ENCODE peak calls at places on chromosomes 13 and 19, in five cellular contexts. Q is AG10803, T is hepatocyte, N is HCT116, Y is ovary. D is an unnamed sample.

GRCh38 chr13:37058801-37059135 is 720 bp downstream of the SUPT20H start:
- DNase-seq in T (peak), Q (no peak), Y (no peak), N (no peak), D (no peak)

GRCh38 chr19:489418-490196 is 6.7 kb upstream of the MADCAM1 start:
- DNase-seq in Y (no peak), N (no peak), Q (peak), T (peak), D (no peak)

GRCh38 chr19:8423821-8424223 is 10.7 kb downstream of the MARCHF2 start:
- DNase-seq in Y (peak), N (peak), T (peak), Q (peak), D (no peak)

GRCh38 chr19:18895828-18896341 is at the start of gene CERS1:
- DNase-seq in Y (no peak), N (no peak), T (peak), Q (no peak), D (no peak)

GRCh38 chr13:24802074-24802473 is 38.1 kb downstream of the RNF17 start:
- DNase-seq in T (no peak), Y (no peak), N (no peak), Q (peak), D (no peak)

GRCh38 chr19:16161848-16162247 is 11.5 kb downstream of the CIB3 start:
- DNase-seq in T (no peak), Y (no peak), Q (peak), N (peak), D (no peak)

GRCh38 chr13:91375119-91375729 is 23.2 kb upstream of the GPC5 start:
- DNase-seq in Q (peak), Y (no peak), N (no peak), T (no peak), D (no peak)

GRCh38 chr19:46351241-46352041 is 4.6 kb downstream of the PPP5C start:
- DNase-seq in Q (peak), Y (peak), T (no peak), N (no peak), D (no peak)

GRCh38 chr19:49976496-49976895 is 15.5 kb upstream of the SIGLEC11 start:
- DNase-seq in N (no peak), Y (no peak), T (no peak), Q (no peak), D (no peak)

GRCh38 chr13:98975822-98976261 is 2.0 kb downstream of the DOCK9 start:
- DNase-seq in N (no peak), T (no peak), Q (peak), Y (no peak), D (no peak)

GRCh38 chr13:47932953-47933687 is 68.0 kb downstream of the SUCLA2 start:
- DNase-seq in T (no peak), Y (no peak), Q (no peak), N (no peak), D (no peak)

GRCh38 chr13:100573121-100573520 is 15.5 kb downstream of the GGACT start:
- DNase-seq in Y (peak), N (peak), T (peak), Q (peak), D (peak)

GRCh38 chr19:53467138-53467502 is 413 bp upstream of the ZNF813 start:
- DNase-seq in Y (no peak), T (peak), N (no peak), Q (no peak), D (no peak)

GRCh38 chr13:59607780-59608233 is 555.9 kb downstream of the DIAPH3 start:
- DNase-seq in Y (no peak), T (no peak), Q (no peak), N (no peak), D (no peak)

GRCh38 chr13:114027826-114028225 is 54.0 kb upstream of the C13orf46 start:
- DNase-seq in T (no peak), Q (no peak), Y (no peak), N (no peak), D (no peak)

GRCh38 chr19:10858204-10858828 is 10.1 kb downstream of the C19orf38 start:
- DNase-seq in Y (no peak), N (no peak), T (no peak), Q (no peak), D (no peak)

DNA sequence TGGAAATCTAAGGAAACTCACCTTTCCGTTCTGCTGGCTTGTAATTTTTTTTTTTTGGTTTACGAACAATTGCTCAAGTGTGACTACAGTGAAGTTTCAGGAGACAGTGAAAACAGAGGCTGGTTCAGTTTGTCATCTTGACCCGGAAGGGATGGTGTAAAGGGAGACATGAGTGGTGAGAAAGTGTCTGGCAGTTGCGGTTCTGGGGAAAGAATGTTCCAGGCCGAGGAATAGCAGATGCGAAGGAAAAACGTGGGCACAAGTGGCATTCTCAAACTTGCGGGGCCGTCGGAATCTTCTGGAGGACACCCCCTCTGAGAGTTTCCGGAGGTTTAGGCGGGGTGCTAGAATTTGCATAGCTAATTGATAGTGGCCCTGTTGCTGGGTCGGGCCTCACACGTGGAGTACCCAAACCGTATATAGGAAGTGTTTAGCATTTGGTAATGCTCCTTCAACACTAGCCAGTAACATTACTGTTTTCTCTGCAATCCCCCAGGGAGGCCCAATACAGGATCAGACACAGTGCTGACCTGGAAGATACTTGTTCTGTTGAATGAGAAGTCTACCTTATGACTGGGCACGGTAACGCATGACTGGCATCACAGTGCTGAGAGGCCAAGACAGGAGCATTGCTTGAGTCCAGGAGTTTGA is 2.8 kb upstream of the TNFSF9 start:
- DNase-seq in N (no peak), T (no peak), Q (no peak), Y (no peak), D (peak)
- TF ChIP-seq CTCF in N (no peak), T (no peak), Q (no peak), Y (no peak), D (no peak)

GRCh38 chr13:51729853-51730553 is 74.0 kb downstream of the DHRS12 start:
- DNase-seq in T (peak), Q (peak), N (no peak), Y (peak), D (no peak)
- H3K4me3 ChIP-seq in T (no peak), Q (peak), N (no peak), Y (no peak), D (no peak)

DNA sequence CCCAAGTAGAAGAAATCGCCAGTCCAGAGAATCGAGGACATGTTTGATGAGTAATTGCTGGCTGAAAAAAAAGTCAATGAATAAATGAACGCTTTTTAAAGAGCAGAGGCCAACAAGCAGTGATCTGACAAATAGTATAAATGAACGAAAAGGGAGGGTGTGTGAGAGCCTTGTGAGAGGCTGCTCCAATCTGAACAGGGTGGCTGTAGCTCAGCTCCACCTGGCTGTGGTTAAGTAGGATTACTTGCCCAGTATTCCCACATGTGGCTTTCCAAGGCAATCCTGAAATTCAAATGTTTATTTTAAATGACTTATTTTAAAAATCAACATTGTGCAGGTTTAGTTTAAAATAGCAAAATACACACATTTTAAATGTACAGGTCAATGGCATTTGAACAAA is 117.0 kb downstream of the TSHZ3 start:
- DNase-seq in Q (peak), T (no peak), N (no peak), Y (no peak), D (no peak)
- TF ChIP-seq CTCF in Q (no peak), T (peak), N (no peak), Y (no peak), D (no peak)

GRCh38 chr19:17777840-17778620 is 16.9 kb upstream of the B3GNT3 start:
- DNase-seq in T (peak), N (peak), Q (peak), Y (peak), D (no peak)
- H3K4me3 ChIP-seq in T (no peak), N (peak), Q (no peak), Y (no peak), D (no peak)

GRCh38 chr19:56594446-56594782 is 688 bp upstream of the ZNF71 start:
- DNase-seq in Y (no peak), N (no peak), T (no peak), Q (no peak), D (no peak)

GRCh38 chr19:56597696-56598095 is 2.6 kb downstream of the ZNF71 start:
- DNase-seq in T (no peak), Y (no peak), Q (no peak), N (no peak), D (no peak)

GRCh38 chr19:56594783-56595547 is at the start of gene ZNF71:
- DNase-seq in T (peak), Y (peak), Q (peak), N (no peak), D (peak)

GRCh38 chr19:56596676-56597075 is 1.6 kb downstream of the ZNF71 start:
- DNase-seq in N (no peak), Q (no peak), T (no peak), Y (no peak), D (no peak)

DNA sequence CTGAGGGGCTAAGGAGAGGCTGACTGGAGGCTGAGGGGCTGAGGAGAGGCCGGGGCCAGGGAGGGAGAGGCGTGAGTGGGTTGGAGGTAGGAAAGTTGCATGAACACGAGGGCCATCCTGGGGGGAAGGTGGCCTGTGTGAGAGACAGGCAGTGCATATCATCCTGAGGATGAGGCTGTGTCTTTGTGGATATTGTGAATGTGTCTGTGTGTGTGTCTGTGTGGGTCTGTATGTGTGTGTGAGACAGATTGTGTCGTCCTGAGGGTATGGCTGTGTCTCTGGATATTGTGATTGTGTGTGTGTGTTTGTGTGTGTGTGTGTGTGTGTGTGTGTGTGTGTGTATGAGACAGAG is 422 bp downstream of the ZNF71 start:
- DNase-seq in Q (no peak), Y (no peak), T (no peak), N (no peak), D (no peak)
- TF ChIP-seq CTCF in Q (no peak), Y (no peak), T (no peak), N (no peak), D (no peak)

D was measured in GM12864.